ENCODE peak calls at places on chromosomes 16 and 17, in ten cellular contexts. H, V, B, X, Z, O, C, U, W and M are unnamed samples.

GRCh38 chr16:7921360-7921759 is 588.7 kb downstream of the RBFOX1 start:
- DNase-seq in W (no peak), B (no peak), H (no peak), C (no peak), Z (no peak), O (no peak), U (no peak), V (no peak), X (no peak), M (no peak)

GRCh38 chr16:19348578-19349315 is 63.2 kb downstream of the CLEC19A start:
- DNase-seq in H (no peak), C (no peak), W (peak), X (no peak), B (no peak), O (no peak), Z (no peak), V (no peak), U (no peak), M (no peak)

GRCh38 chr16:50575743-50576142 is 27.5 kb downstream of the NKD1 start:
- DNase-seq in W (no peak), U (no peak), H (no peak), O (no peak), C (no peak), Z (no peak), X (no peak), B (no peak), V (no peak), M (no peak)

GRCh38 chr16:9092963-9093477 is 1.6 kb downstream of the HAPSTR1 start:
- DNase-seq in O (peak), W (peak), V (no peak), B (no peak), U (no peak), Z (no peak), H (peak), X (no peak), C (no peak), M (no peak)

GRCh38 chr16:16017812-16018211 is 68.4 kb downstream of the ABCC1 start:
- DNase-seq in U (no peak), C (no peak), O (no peak), Z (no peak), W (no peak), H (no peak), B (no peak), X (no peak), V (no peak), M (no peak)

GRCh38 chr16:2194852-2195315 is 1.5 kb downstream of the CASKIN1 start:
- DNase-seq in C (peak), H (no peak), Z (peak), V (no peak), B (no peak), X (peak), O (no peak), U (peak), W (peak), M (no peak)

GRCh38 chr16:23082161-23082788 is 67.0 kb downstream of the USP31 start:
- DNase-seq in W (peak), B (no peak), Z (no peak), X (peak), U (no peak), V (no peak), C (no peak), H (no peak), O (no peak), M (no peak)

GRCh38 chr16:50390914-50391700 is 22.3 kb upstream of the BRD7 start:
- DNase-seq in B (no peak), O (no peak), H (no peak), C (no peak), Z (no peak), W (peak), U (no peak), X (no peak), V (no peak), M (no peak)

GRCh38 chr17:17347234-17347955 is 44.2 kb downstream of the NT5M start:
- DNase-seq in B (no peak), V (no peak), Z (no peak), H (no peak), W (peak), C (no peak), U (no peak), O (no peak), X (no peak), M (no peak)

GRCh38 chr16:50634947-50635346 is 46.2 kb downstream of the SNX20 start:
- DNase-seq in O (no peak), W (no peak), V (no peak), C (no peak), U (no peak), B (no peak), Z (no peak), X (no peak), H (no peak), M (no peak)

GRCh38 chr17:17175917-17176316 is 30.2 kb downstream of the PLD6 start:
- DNase-seq in H (no peak), X (no peak), W (no peak), V (no peak), Z (no peak), U (no peak), C (no peak), B (no peak), O (no peak), M (no peak)

GRCh38 chr16:49776085-49776501 is 79.8 kb downstream of the ZNF423 start:
- DNase-seq in C (no peak), B (no peak), X (peak), H (peak), V (no peak), Z (no peak), U (no peak), O (peak), W (peak), M (no peak)

GRCh38 chr17:62626719-62627218 is 701 bp upstream of the MRC2 start:
- DNase-seq in O (peak), U (peak), Z (peak), B (no peak), V (peak), X (peak), C (no peak), W (peak), H (peak), M (peak)

GRCh38 chr16:86220552-86220951 is 289.8 kb upstream of the FOXF1 start:
- DNase-seq in W (no peak), O (no peak), X (peak), Z (peak), V (no peak), H (no peak), B (no peak), C (no peak), U (peak), M (no peak)

GRCh38 chr16:84013787-84014569 is 28.6 kb downstream of the SLC38A8 start:
- DNase-seq in O (no peak), B (no peak), Z (peak), H (no peak), W (peak), X (peak), U (no peak), C (peak), V (no peak), M (no peak)

GRCh38 chr17:17146791-17147406 is 59.2 kb downstream of the PLD6 start:
- DNase-seq in U (no peak), O (peak), X (no peak), H (peak), W (no peak), B (no peak), Z (no peak), C (no peak), V (no peak), M (no peak)

GRCh38 chr16:80570106-80570478 is 29.3 kb downstream of the DYNLRB2 start:
- DNase-seq in B (no peak), C (no peak), V (no peak), H (no peak), U (peak), X (peak), O (no peak), Z (peak), W (no peak), M (no peak)

GRCh38 chr16:51766739-51767138 is 615.7 kb upstream of the SALL1 start:
- DNase-seq in Z (no peak), X (no peak), U (no peak), C (no peak), H (no peak), O (no peak), B (no peak), W (no peak), V (no peak), M (no peak)

GRCh38 chr17:1559047-1559742 is 3.4 kb downstream of the PITPNA start:
- DNase-seq in O (no peak), B (no peak), Z (no peak), C (no peak), W (no peak), H (no peak), U (no peak), X (no peak), V (no peak), M (no peak)

GRCh38 chr17:14038206-14038605 is 31.1 kb upstream of the COX10 start:
- DNase-seq in B (peak), U (peak), V (peak), O (no peak), W (no peak), C (no peak), Z (peak), H (no peak), X (peak), M (no peak)

GRCh38 chr17:12519956-12520594 is 145.6 kb upstream of the MYOCD start:
- DNase-seq in O (no peak), H (no peak), C (no peak), W (no peak), V (peak), B (peak), X (no peak), U (peak), Z (no peak), M (no peak)

GRCh38 chr16:13012591-13012990 is 111.2 kb downstream of the SHISA9 start:
- DNase-seq in V (no peak), Z (no peak), C (no peak), B (no peak), O (no peak), W (peak), X (no peak), H (no peak), U (no peak), M (no peak)

GRCh38 chr17:927611-928461 is 51.7 kb downstream of the NXN start:
- DNase-seq in Z (peak), U (peak), V (peak), O (no peak), C (peak), X (peak), H (no peak), W (no peak), B (peak), M (peak)

GRCh38 chr17:82283208-82283749 is 9.8 kb upstream of the CSNK1D start:
- DNase-seq in V (no peak), Z (peak), W (peak), H (peak), O (no peak), C (no peak), U (peak), X (peak), B (peak), M (peak)

GRCh38 chr17:75764417-75764710 is 628 bp downstream of the GALK1 start:
- DNase-seq in H (no peak), X (no peak), C (no peak), V (no peak), Z (no peak), O (no peak), U (no peak), W (no peak), B (no peak), M (no peak)
- TF ChIP-seq CTCF in H (no peak), X (no peak), C (no peak), V (no peak), Z (peak), O (no peak), U (no peak), W (peak), B (no peak), M (no peak)

GRCh38 chr16:24124291-24124690 is 131.8 kb upstream of the CACNG3 start:
- DNase-seq in Z (no peak), X (no peak), U (no peak), B (no peak), C (no peak), O (no peak), V (no peak), H (no peak), W (no peak), M (no peak)
- H3K4me3 ChIP-seq in Z (no peak), X (no peak), U (no peak), B (no peak), C (no peak), O (no peak), V (no peak), H (no peak), W (no peak), M (no peak)

DNA sequence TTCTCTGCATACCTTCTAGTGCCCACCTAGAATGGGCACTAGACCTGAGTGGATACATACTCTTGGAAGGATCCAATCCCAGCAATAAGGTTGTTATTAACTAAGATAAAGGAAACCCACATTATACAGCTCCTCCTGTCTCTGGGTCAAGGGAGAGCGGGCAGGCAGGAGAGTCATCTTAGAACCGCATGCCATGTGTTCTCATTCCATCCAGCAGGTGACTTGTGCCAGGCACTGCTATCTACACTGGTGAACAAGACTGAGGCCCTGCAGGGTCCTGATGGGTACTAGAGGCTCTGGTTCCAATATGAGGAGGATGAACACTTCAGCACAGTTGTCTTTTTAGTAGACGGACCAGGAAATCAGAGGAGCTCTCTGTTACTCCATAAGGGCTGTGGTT is 5.9 kb upstream of the CD300H start:
- DNase-seq in X (no peak), Z (no peak), O (no peak), H (no peak), C (no peak), V (no peak), W (no peak), U (no peak), B (no peak), M (no peak)
- TF ChIP-seq CTCF in X (no peak), Z (no peak), O (no peak), H (no peak), C (no peak), V (no peak), W (no peak), U (no peak), B (no peak), M (no peak)

DNA sequence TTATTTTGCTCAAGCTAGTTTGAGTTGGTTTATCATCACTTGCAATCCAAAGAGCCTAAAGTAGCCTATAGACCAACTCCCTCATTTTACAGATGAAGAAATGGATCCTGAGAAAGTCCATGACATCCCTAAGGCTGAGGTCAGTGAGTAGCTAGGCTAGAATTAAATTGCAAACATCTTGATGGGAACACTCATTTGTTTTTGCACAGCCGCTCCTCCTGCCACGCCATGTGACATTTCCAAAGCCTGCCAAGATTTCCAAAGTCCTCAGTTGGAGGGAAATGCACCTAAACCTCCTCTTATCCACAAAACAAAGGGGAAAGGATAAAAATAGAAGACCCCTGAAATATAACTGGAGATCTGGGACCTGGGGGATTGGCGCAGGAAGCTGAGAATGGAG is 15.0 kb downstream of the TMEM92 start:
- DNase-seq in V (no peak), X (peak), W (no peak), O (no peak), H (no peak), B (no peak), Z (peak), C (no peak), U (peak), M (no peak)
- H3K4me3 ChIP-seq in V (peak), X (peak), W (peak), O (no peak), H (no peak), B (peak), Z (peak), C (no peak), U (peak), M (peak)

GRCh38 chr16:3983081-3983520 is 102.6 kb upstream of the CREBBP start:
- DNase-seq in W (peak), B (no peak), V (no peak), C (no peak), U (peak), H (peak), O (peak), X (peak), Z (peak), M (no peak)
- TF ChIP-seq CTCF in W (peak), B (peak), V (peak), C (peak), U (peak), H (peak), O (peak), X (peak), Z (peak), M (peak)

GRCh38 chr17:2745317-2746037 is 4.0 kb downstream of the CCDC92B start:
- DNase-seq in V (no peak), X (no peak), O (no peak), H (no peak), Z (no peak), B (no peak), U (no peak), W (no peak), C (no peak), M (no peak)

GRCh38 chr17:2750721-2751120 is 1.3 kb upstream of the CCDC92B start:
- DNase-seq in C (no peak), X (no peak), Z (no peak), O (no peak), B (no peak), W (no peak), V (no peak), H (no peak), U (no peak), M (no peak)

GRCh38 chr17:2751482-2751881 is 2.0 kb upstream of the CCDC92B start:
- DNase-seq in Z (no peak), U (no peak), B (no peak), O (no peak), V (no peak), H (no peak), C (no peak), W (no peak), X (no peak), M (no peak)

GRCh38 chr17:2749784-2750181 is 331 bp upstream of the CCDC92B start:
- DNase-seq in X (peak), B (no peak), Z (peak), H (peak), O (peak), C (no peak), U (peak), W (peak), V (no peak), M (peak)

DNA sequence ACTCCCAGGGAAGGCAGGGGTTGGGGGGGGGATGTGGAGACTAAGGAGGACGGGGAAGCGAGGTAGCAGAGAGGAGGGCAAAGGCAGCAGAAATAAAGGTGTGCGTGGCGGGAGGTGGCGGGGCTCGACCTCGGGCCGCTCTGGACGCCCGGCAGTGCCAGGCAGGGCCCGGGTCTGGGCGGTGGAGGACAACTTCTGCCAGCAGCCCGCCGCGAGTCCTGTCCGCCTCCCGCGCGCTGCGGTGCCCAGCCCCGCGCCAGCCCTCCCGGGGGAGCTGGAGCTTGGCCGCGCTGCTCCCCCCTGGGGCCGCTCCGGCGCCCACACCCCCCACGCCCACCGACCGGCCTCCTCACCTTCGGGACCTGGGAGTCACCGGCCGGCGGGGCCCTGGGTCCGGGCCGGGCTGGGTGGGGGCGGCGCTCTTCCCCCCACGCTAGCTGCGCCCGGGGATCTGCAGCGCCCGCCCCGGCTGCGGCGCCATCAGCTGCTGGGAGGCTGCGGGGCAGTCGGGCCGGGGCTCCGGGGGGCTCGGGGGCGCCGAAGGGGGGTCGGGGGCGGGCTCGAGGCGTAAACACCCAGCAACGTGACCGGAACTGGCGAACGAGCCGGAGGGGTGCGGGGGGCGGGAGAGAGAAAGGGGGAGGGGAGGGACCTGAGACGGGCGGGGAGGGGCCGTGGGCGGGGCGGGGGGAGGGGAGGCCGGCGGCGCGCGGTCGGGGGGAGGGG is at the start of gene CCDC92B:
- DNase-seq in X (no peak), W (peak), H (no peak), O (no peak), B (no peak), U (no peak), C (no peak), V (no peak), Z (no peak), M (no peak)
- H3K4me3 ChIP-seq in X (no peak), W (no peak), H (no peak), O (no peak), B (no peak), U (no peak), C (peak), V (no peak), Z (no peak), M (no peak)

GRCh38 chr17:75894049-75894742 is 2.6 kb downstream of the TRIM65 start:
- DNase-seq in U (no peak), C (no peak), B (no peak), O (no peak), Z (no peak), X (no peak), H (no peak), W (no peak), V (no peak), M (no peak)

GRCh38 chr17:75898065-75898464 is 1.3 kb upstream of the TRIM65 start:
- DNase-seq in W (no peak), C (no peak), U (no peak), H (no peak), O (no peak), B (no peak), Z (no peak), V (no peak), X (no peak), M (no peak)

GRCh38 chr17:75897076-75898019 is 597 bp upstream of the TRIM65 start:
- DNase-seq in V (no peak), U (no peak), X (no peak), W (no peak), C (no peak), O (no peak), B (no peak), Z (no peak), H (peak), M (no peak)

GRCh38 chr17:75898791-75899190 is 2.0 kb upstream of the TRIM65 start:
- DNase-seq in W (no peak), X (no peak), Z (no peak), B (no peak), C (no peak), U (no peak), H (no peak), O (no peak), V (no peak), M (no peak)

DNA sequence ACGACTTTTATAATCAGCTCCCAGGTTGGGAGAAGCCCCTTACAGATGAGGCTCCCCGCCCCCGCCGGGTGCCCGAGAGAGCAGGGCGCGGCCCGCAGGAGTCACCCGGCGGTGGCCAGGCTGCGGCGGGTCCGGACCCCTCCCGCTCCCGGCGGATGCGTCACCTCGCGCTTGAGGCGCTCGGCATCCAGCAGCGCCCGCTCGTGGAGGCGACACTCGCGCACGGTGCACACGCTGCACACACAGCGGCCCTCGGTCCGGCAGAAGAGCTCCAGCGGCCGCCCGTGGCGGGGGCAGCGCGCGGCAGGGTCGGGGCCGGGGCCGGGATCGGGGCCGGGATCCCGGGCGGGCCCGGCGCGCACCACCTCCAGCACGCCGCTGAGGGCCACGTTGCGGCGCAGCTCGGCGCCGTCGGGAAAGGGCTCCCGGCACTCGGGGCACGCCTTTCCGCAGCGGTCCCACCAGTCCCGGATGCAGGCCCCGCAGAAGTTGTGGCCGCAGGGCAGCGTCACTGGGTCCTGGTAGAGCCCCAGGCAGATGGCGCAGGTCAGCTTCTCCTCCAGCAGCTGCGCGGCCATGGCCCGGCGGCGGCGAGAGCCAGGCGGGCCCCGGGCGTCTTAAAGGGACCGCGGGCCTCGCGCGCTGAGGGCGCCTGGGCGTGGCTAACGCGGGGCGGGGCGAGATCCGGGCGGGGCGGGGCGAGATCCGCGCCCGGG is at the start of gene TRIM65:
- DNase-seq in X (peak), H (peak), Z (peak), U (peak), O (peak), V (no peak), B (no peak), W (peak), C (no peak), M (no peak)
- TF ChIP-seq CTCF in X (no peak), H (peak), Z (peak), U (peak), O (peak), V (peak), B (peak), W (peak), C (peak), M (no peak)